ENCODE peak calls at places on chromosomes 3 and 15, in six cellular contexts. One of them, this sample, is unnamed.

GRCh38 chr3:188721312-188721711 is 450.5 kb upstream of the TPRG1 start:
- DNase-seq in GM12878: no peak
- DNase-seq in OCI-LY7: no peak
- DNase-seq in IMR-90: no peak
- DNase-seq in endothelial cell of umbilical vein: no peak
- DNase-seq in fibroblast of lung: no peak
- DNase-seq in this sample: no peak

GRCh38 chr3:12335421-12335820 is 46.6 kb downstream of the PPARG start:
- DNase-seq in GM12878: no peak
- DNase-seq in fibroblast of lung: no peak
- DNase-seq in OCI-LY7: no peak
- DNase-seq in IMR-90: no peak
- DNase-seq in endothelial cell of umbilical vein: no peak
- DNase-seq in this sample: no peak

GRCh38 chr15:80459380-80459779 is 55.2 kb downstream of the ARNT2 start:
- DNase-seq in endothelial cell of umbilical vein: no peak
- DNase-seq in OCI-LY7: no peak
- DNase-seq in GM12878: no peak
- DNase-seq in fibroblast of lung: no peak
- DNase-seq in IMR-90: no peak
- DNase-seq in this sample: no peak

GRCh38 chr3:62688050-62688449 is 187.2 kb downstream of the CADPS start:
- DNase-seq in IMR-90: no peak
- DNase-seq in endothelial cell of umbilical vein: no peak
- DNase-seq in fibroblast of lung: peak; percentile 51
- DNase-seq in GM12878: no peak
- DNase-seq in OCI-LY7: no peak
- DNase-seq in this sample: no peak

GRCh38 chr3:147699175-147699838 is 290.1 kb downstream of the ZIC1 start:
- DNase-seq in GM12878: no peak
- DNase-seq in OCI-LY7: no peak
- DNase-seq in IMR-90: peak; percentile 21
- DNase-seq in fibroblast of lung: peak; percentile 79
- DNase-seq in endothelial cell of umbilical vein: no peak
- DNase-seq in this sample: no peak

GRCh38 chr3:83928391-83928790 is 1030.4 kb upstream of the CADM2 start:
- DNase-seq in OCI-LY7: peak; percentile 72
- DNase-seq in fibroblast of lung: no peak
- DNase-seq in endothelial cell of umbilical vein: no peak
- DNase-seq in GM12878: no peak
- DNase-seq in IMR-90: no peak
- DNase-seq in this sample: peak; percentile 64

GRCh38 chr3:13013151-13013561 is 60.1 kb downstream of the IQSEC1 start:
- DNase-seq in fibroblast of lung: no peak
- DNase-seq in GM12878: no peak
- DNase-seq in endothelial cell of umbilical vein: no peak
- DNase-seq in OCI-LY7: no peak
- DNase-seq in IMR-90: no peak
- DNase-seq in this sample: peak; percentile 12

GRCh38 chr3:124032351-124032880 is 40.5 kb upstream of the ROPN1 start:
- DNase-seq in GM12878: no peak
- DNase-seq in OCI-LY7: no peak
- DNase-seq in endothelial cell of umbilical vein: no peak
- DNase-seq in IMR-90: no peak
- DNase-seq in fibroblast of lung: peak; percentile 37
- DNase-seq in this sample: no peak

GRCh38 chr3:67362686-67363085 is 291.7 kb downstream of the SUCLG2 start:
- DNase-seq in endothelial cell of umbilical vein: peak; percentile 18
- DNase-seq in OCI-LY7: no peak
- DNase-seq in IMR-90: peak; percentile 21
- DNase-seq in fibroblast of lung: peak; percentile 37
- DNase-seq in GM12878: no peak
- DNase-seq in this sample: peak; percentile 23

GRCh38 chr15:92882697-92883642 is 17.2 kb upstream of the CHD2 start:
- DNase-seq in endothelial cell of umbilical vein: no peak
- DNase-seq in GM12878: no peak
- DNase-seq in fibroblast of lung: no peak
- DNase-seq in IMR-90: no peak
- DNase-seq in OCI-LY7: peak; percentile 56
- DNase-seq in this sample: peak; percentile 26

GRCh38 chr3:41684802-41685740 is 276.8 kb downstream of the ULK4 start:
- DNase-seq in fibroblast of lung: peak; percentile 76
- DNase-seq in endothelial cell of umbilical vein: no peak
- DNase-seq in OCI-LY7: no peak
- DNase-seq in IMR-90: no peak
- DNase-seq in GM12878: no peak
- DNase-seq in this sample: no peak

GRCh38 chr3:65575376-65575840 is 463.3 kb downstream of the MAGI1 start:
- DNase-seq in fibroblast of lung: peak; percentile 90
- DNase-seq in OCI-LY7: no peak
- DNase-seq in endothelial cell of umbilical vein: peak; percentile 12
- DNase-seq in IMR-90: peak; percentile 98
- DNase-seq in GM12878: no peak
- DNase-seq in this sample: no peak

GRCh38 chr3:66342717-66343373 is 122.0 kb downstream of the SLC25A26 start:
- DNase-seq in IMR-90: no peak
- DNase-seq in GM12878: no peak
- DNase-seq in fibroblast of lung: no peak
- DNase-seq in endothelial cell of umbilical vein: no peak
- DNase-seq in OCI-LY7: no peak
- DNase-seq in this sample: no peak

GRCh38 chr15:101447561-101448071 is 41.9 kb downstream of the PCSK6 start:
- DNase-seq in OCI-LY7: no peak
- DNase-seq in endothelial cell of umbilical vein: no peak
- DNase-seq in GM12878: no peak
- DNase-seq in fibroblast of lung: no peak
- DNase-seq in IMR-90: no peak
- DNase-seq in this sample: no peak

GRCh38 chr3:29090912-29091597 is 189.8 kb upstream of the RBMS3 start:
- DNase-seq in IMR-90: no peak
- DNase-seq in endothelial cell of umbilical vein: no peak
- DNase-seq in OCI-LY7: no peak
- DNase-seq in GM12878: no peak
- DNase-seq in fibroblast of lung: no peak
- DNase-seq in this sample: no peak

GRCh38 chr3:180802837-180803236 is 109.6 kb upstream of the FXR1 start:
- DNase-seq in fibroblast of lung: peak; percentile 9
- DNase-seq in endothelial cell of umbilical vein: peak; percentile 25
- DNase-seq in OCI-LY7: peak; percentile 22
- DNase-seq in IMR-90: peak; percentile 4
- DNase-seq in GM12878: no peak
- DNase-seq in this sample: peak; percentile 71

GRCh38 chr3:24180616-24181015 is 235.5 kb downstream of the NR1D2 start:
- DNase-seq in GM12878: no peak
- DNase-seq in OCI-LY7: no peak
- DNase-seq in IMR-90: no peak
- DNase-seq in fibroblast of lung: no peak
- DNase-seq in endothelial cell of umbilical vein: no peak
- DNase-seq in this sample: no peak

GRCh38 chr3:79339846-79340245 is 428.0 kb downstream of the ROBO1 start:
- DNase-seq in IMR-90: no peak
- DNase-seq in fibroblast of lung: no peak
- DNase-seq in OCI-LY7: no peak
- DNase-seq in endothelial cell of umbilical vein: no peak
- DNase-seq in GM12878: no peak
- DNase-seq in this sample: no peak

GRCh38 chr3:198079771-198080520 is 119.9 kb downstream of the LMLN start:
- DNase-seq in GM12878: no peak
- DNase-seq in endothelial cell of umbilical vein: no peak
- DNase-seq in IMR-90: peak; percentile 5
- DNase-seq in fibroblast of lung: peak; percentile 19
- DNase-seq in OCI-LY7: peak; percentile 34
- DNase-seq in this sample: peak; percentile 64

GRCh38 chr3:16140116-16140893 is 34.2 kb upstream of the GALNT15 start:
- DNase-seq in GM12878: no peak
- DNase-seq in fibroblast of lung: peak; percentile 97
- DNase-seq in IMR-90: peak; percentile 88
- DNase-seq in endothelial cell of umbilical vein: peak; percentile 91
- DNase-seq in OCI-LY7: no peak
- DNase-seq in this sample: no peak

GRCh38 chr3:48088056-48088748 is 72.0 kb upstream of the MAP4 start:
- DNase-seq in fibroblast of lung: peak; percentile 40
- DNase-seq in OCI-LY7: peak; percentile 39
- DNase-seq in GM12878: no peak
- DNase-seq in endothelial cell of umbilical vein: no peak
- DNase-seq in IMR-90: no peak
- DNase-seq in this sample: no peak

GRCh38 chr3:109803274-109803673 is 465.9 kb upstream of the DPPA4 start:
- DNase-seq in GM12878: no peak
- DNase-seq in OCI-LY7: no peak
- DNase-seq in endothelial cell of umbilical vein: no peak
- DNase-seq in fibroblast of lung: no peak
- DNase-seq in IMR-90: no peak
- DNase-seq in this sample: no peak

GRCh38 chr3:36965440-36965839 is 20.6 kb upstream of the TRANK1 start:
- DNase-seq in IMR-90: no peak
- DNase-seq in GM12878: no peak
- DNase-seq in fibroblast of lung: no peak
- DNase-seq in OCI-LY7: no peak
- DNase-seq in endothelial cell of umbilical vein: no peak
- DNase-seq in this sample: no peak

GRCh38 chr15:74238984-74239645 is 3.0 kb downstream of the CCDC33 start:
- DNase-seq in IMR-90: no peak
- DNase-seq in OCI-LY7: no peak
- DNase-seq in GM12878: no peak
- DNase-seq in fibroblast of lung: no peak
- DNase-seq in endothelial cell of umbilical vein: no peak
- DNase-seq in this sample: no peak

GRCh38 chr3:99545941-99546580 is 92.3 kb upstream of the COL8A1 start:
- DNase-seq in OCI-LY7: no peak
- DNase-seq in IMR-90: peak; percentile 45
- DNase-seq in fibroblast of lung: no peak
- DNase-seq in endothelial cell of umbilical vein: peak; percentile 94
- DNase-seq in GM12878: no peak
- DNase-seq in this sample: peak; percentile 54
- H3K4me3 ChIP-seq in OCI-LY7: no peak overlapping the region
- H3K4me3 ChIP-seq in IMR-90: no peak overlapping the region
- H3K4me3 ChIP-seq in fibroblast of lung: no peak overlapping the region
- H3K4me3 ChIP-seq in endothelial cell of umbilical vein: peak overlapping the region; percentile 21
- H3K4me3 ChIP-seq in GM12878: no peak overlapping the region
- H3K4me3 ChIP-seq in this sample: peak overlapping the region; percentile 41

DNA sequence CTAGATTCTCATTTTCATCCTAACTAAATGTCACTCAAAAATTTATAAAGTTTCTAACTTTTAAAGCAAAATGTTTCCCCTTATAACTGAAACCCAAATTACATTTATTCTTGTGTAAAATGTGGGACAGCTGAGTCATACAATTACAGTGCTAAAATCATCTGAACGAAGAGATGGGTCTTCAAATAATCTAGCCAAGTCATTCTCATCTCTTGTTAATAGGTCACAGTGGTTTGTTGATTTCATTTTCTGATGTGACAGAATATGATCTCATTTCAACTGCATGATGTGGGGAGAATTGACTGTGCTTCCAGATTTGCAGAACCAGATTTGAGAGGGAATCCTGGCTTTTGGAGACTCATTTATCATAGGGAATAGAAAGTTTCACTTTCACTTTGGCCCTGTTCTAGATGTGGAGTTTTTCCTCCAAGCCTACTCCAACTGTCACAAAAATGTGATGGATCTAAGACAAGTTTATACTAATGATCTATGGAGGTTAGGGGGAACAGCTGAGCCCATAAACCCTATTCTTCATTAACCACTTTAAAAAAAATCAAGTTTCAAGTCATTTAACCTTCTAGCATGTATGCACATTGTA is 685.0 kb downstream of the PDCD6IP start:
- DNase-seq in GM12878: no peak
- DNase-seq in endothelial cell of umbilical vein: no peak
- DNase-seq in IMR-90: no peak
- DNase-seq in OCI-LY7: no peak
- DNase-seq in fibroblast of lung: no peak
- DNase-seq in this sample: no peak
- H2AFZ ChIP-seq in GM12878: no peak overlapping the region
- H2AFZ ChIP-seq in endothelial cell of umbilical vein: no peak overlapping the region
- H2AFZ ChIP-seq in IMR-90: no peak overlapping the region
- H2AFZ ChIP-seq in OCI-LY7: no peak overlapping the region
- H2AFZ ChIP-seq in fibroblast of lung: no peak overlapping the region
- H2AFZ ChIP-seq in this sample: no peak overlapping the region

DNA sequence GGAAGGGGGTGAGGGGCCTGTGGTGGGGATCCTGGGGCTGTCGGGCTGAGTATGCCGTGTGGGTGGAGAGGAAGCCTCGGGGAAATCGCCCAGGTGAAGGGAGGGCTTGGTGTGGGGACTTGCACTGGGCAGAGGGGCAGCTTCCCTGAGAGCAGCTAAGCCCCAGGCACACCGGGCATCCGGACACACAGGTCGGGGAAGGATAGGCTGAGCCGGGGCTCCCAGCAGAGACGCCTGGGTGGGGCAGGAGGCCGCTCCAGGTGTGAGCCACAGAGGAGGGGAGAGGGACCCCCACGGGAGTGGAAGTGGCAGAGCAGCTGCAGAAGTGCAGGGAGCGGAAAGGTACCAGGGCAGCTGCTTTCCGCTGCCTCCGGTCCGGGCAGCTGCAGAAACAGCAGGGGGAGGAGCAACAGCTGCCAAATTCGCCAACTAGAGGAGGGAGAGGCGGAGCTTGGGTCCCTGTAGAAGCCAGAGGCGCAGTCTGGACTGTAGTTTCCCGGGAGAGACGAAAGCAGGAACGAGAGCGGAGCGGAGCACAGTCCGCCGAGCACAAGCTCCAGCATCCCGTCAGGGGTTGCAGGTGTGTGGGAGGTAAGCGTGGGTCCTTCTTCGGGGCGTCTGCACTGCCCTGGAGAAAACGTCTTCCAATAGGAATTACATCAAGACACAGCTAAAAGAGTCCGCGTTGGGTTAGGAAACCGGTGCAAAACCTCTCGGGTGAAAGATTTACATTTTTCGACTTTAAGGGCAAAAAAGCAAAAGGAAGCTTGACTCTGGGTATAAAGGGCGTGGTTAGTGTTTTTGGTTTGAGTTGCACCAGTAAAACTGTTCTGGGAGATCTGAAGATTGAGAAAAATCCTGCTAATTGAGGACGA is at the start of gene SERPINI1:
- DNase-seq in fibroblast of lung: peak; percentile 90
- DNase-seq in endothelial cell of umbilical vein: peak; percentile 83
- DNase-seq in OCI-LY7: peak; percentile 94
- DNase-seq in IMR-90: peak; percentile 89
- DNase-seq in GM12878: peak; percentile 52
- DNase-seq in this sample: peak; percentile 92
- H3K27ac ChIP-seq in fibroblast of lung: peak within 1 kb of the TSS; percentile 95
- H3K27ac ChIP-seq in endothelial cell of umbilical vein: peak within 1 kb of the TSS; percentile 21
- H3K27ac ChIP-seq in OCI-LY7: peak within 1 kb of the TSS; percentile 93
- H3K27ac ChIP-seq in IMR-90: peak within 1 kb of the TSS; percentile 79
- H3K27ac ChIP-seq in GM12878: peak within 1 kb of the TSS; percentile 86
- H3K27ac ChIP-seq in this sample: peak within 1 kb of the TSS; percentile 72

DNA sequence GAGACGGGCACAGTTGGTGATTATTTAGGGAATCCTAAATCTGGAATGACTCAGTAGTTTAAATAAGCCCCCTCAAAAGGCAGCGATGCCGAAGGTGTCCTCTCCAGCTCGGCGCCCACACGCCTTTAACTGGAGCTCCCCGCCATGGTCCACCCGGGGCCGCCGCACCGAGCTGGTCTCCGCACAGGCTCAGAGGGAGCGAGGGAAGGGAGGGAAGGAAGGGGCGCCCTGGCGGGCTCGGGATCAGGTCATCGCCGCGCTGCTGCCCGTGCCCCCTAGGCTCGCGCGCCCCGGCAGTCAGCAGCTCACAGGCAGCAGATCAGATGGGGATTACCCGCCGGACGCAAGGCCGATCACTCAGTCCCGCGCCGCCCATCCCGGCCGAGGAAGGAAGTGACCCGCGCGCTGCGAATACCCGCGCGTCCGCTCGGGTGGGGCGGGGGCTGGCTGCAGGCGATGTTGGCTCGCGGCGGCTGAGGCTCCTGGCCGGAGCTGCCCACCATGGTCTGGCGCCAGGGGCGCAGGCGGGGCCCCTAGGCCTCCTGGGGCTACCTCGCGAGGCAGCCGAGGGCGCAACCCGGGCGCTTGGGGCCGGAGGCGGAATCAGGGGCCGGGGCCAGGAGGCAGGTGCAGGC is 318.0 kb downstream of the FGF12 start:
- DNase-seq in GM12878: no peak
- DNase-seq in OCI-LY7: no peak
- DNase-seq in IMR-90: no peak
- DNase-seq in endothelial cell of umbilical vein: peak; percentile 57
- DNase-seq in fibroblast of lung: peak; percentile 62
- DNase-seq in this sample: peak; percentile 77
- H3K4me3 ChIP-seq in GM12878: no peak overlapping the region
- H3K4me3 ChIP-seq in OCI-LY7: no peak overlapping the region
- H3K4me3 ChIP-seq in IMR-90: no peak overlapping the region
- H3K4me3 ChIP-seq in endothelial cell of umbilical vein: peak overlapping the region; percentile 63
- H3K4me3 ChIP-seq in fibroblast of lung: no peak overlapping the region
- H3K4me3 ChIP-seq in this sample: peak overlapping the region; percentile 83

This sample was measured in MM.1S.